ENCODE peak calls at places on chromosomes 6 and 20, in nine cellular contexts. G is GM12865, V is PC-9, L is omental fat pad, D is neural progenitor cell, H is IMR-90, T is endodermal cell, J is GM06990, A is glutamatergic neuron. W is an unnamed sample.
A peak's percentile ranks its signal among the peaks of the same experiment; 100 is the strongest.

GRCh38 chr6:22146581-22147468 is 150.0 kb downstream of the PRL start:
- DNase-seq in G (peak; percentile 26), V (no peak), L (no peak), D (no peak), H (no peak), T (peak; percentile 47), J (no peak), A (peak; percentile 44), W (peak; percentile 21)

GRCh38 chr20:13862245-13862644 is 77.4 kb downstream of the NDUFAF5 start:
- DNase-seq in G (no peak), V (no peak), L (no peak), D (no peak), H (no peak), T (no peak), J (no peak), A (no peak), W (no peak)

GRCh38 chr6:169725270-169726048 is 1.2 kb upstream of the PHF10 start:
- DNase-seq in G (peak; percentile 11), V (peak; percentile 77), L (peak; percentile 73), D (peak; percentile 92), H (peak; percentile 94), T (peak; percentile 82), J (no peak), A (peak; percentile 70), W (peak; percentile 84)

GRCh38 chr20:59820204-59821041 is 113.0 kb downstream of the SYCP2 start:
- DNase-seq in G (peak; percentile 9), V (peak; percentile 69), L (no peak), D (no peak), H (no peak), T (peak; percentile 31), J (no peak), A (no peak), W (no peak)

GRCh38 chr6:37033255-37033654 is 27.8 kb downstream of the FGD2 start:
- DNase-seq in G (no peak), V (no peak), L (no peak), D (no peak), H (peak; percentile 21), T (no peak), J (no peak), A (no peak), W (no peak)

GRCh38 chr6:2363211-2363610 is 117.8 kb upstream of the GMDS start:
- DNase-seq in G (no peak), V (no peak), L (no peak), D (no peak), H (peak; percentile 12), T (no peak), J (no peak), A (no peak), W (no peak)

GRCh38 chr20:16179919-16180318 is 393.3 kb downstream of the KIF16B start:
- DNase-seq in G (no peak), V (no peak), L (no peak), D (no peak), H (no peak), T (no peak), J (no peak), A (no peak), W (no peak)

GRCh38 chr20:18004389-18005031 is 35.7 kb downstream of the MGME1 start:
- DNase-seq in G (no peak), V (no peak), L (no peak), D (no peak), H (peak; percentile 68), T (no peak), J (no peak), A (no peak), W (peak; percentile 60)

GRCh38 chr6:161486326-161486725 is 212.5 kb upstream of the AGPAT4 start:
- DNase-seq in G (no peak), V (no peak), L (no peak), D (no peak), H (peak; percentile 30), T (peak; percentile 60), J (no peak), A (no peak), W (peak; percentile 66)

GRCh38 chr6:73579389-73579788 is 58.6 kb upstream of the EEF1A1 start:
- DNase-seq in G (peak; percentile 26), V (no peak), L (no peak), D (no peak), H (no peak), T (peak; percentile 71), J (peak; percentile 24), A (no peak), W (no peak)

GRCh38 chr20:61520761-61521460 is 268.9 kb downstream of the CDH4 start:
- DNase-seq in G (no peak), V (no peak), L (no peak), D (no peak), H (peak; percentile 89), T (no peak), J (no peak), A (peak; percentile 45), W (peak; percentile 31)

GRCh38 chr6:137105375-137105774 is 60.6 kb upstream of the IL20RA start:
- DNase-seq in G (peak; percentile 67), V (peak; percentile 44), L (no peak), D (no peak), H (no peak), T (no peak), J (no peak), A (no peak), W (no peak)

GRCh38 chr6:16964553-16965499 is 137.0 kb upstream of the STMND1 start:
- DNase-seq in G (peak; percentile 73), V (peak; percentile 77), L (peak; percentile 59), D (peak; percentile 87), H (peak; percentile 70), T (peak; percentile 96), J (peak; percentile 41), A (peak; percentile 85), W (peak; percentile 69)
- TF ChIP-seq CTCF in G (peak; percentile 93), V (peak; percentile 92), L (no peak), D (peak; percentile 95), H (peak; percentile 90), T (peak; percentile 97), J (peak; percentile 90), A (peak; percentile 90), W (peak; percentile 95)

GRCh38 chr6:34067814-34068213 is 78.1 kb downstream of the GRM4 start:
- DNase-seq in G (peak; percentile 32), V (no peak), L (no peak), D (no peak), H (no peak), T (peak; percentile 69), J (no peak), A (no peak), W (no peak)
- TF ChIP-seq CTCF in G (peak; percentile 40), V (no peak), L (no peak), D (peak; percentile 33), H (peak; percentile 11), T (peak; percentile 43), J (peak; percentile 63), A (no peak), W (no peak)

DNA sequence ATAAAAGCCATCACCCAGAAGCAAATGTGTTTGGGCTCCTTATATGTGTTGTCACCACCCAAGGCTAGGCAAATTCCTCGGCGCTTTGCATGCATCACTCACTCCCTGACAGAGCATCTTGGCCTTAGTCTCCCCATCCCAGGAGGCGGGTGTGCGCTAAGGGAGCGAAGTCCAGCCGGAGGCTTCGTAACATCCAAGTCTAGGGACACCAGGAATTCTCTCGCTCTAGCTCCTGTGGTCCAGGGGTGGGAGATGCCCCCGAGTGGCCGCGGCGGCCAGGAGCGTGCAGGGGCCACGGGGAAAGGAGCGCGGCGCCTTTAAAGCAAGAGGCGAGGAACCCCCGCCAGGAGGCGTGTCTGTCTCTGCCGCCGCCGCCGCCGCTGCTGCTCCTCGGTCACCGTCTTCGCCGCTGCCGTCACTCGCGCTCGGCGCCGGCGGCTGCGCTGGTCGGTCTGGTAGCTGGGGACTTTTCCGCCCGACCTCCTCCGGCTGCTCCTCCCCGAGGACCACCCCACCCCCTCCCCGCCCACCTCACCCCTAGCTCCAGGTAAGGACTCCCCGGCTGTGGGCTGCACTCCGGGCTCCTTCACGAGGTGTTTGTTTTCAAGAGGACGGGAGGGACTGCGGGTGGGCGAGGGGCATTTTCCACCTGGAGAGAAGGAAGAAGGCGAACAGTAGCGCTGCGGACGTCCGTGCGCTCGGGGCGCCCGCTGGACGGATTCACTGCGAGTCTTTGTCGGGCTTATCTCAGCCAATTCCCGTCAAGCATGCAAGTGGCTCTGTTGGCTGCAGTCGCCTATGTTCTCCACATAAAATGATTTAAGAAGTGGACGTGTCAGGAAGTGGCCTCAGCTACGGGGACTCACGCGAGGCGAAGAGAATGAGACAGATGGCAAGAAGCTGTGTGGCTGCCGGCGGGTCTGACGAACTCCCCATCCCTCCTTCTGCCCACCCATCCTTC is at the start of gene GRIK2:
- DNase-seq in G (peak; percentile 23), V (no peak), L (no peak), D (peak; percentile 86), H (peak; percentile 47), T (peak; percentile 89), J (no peak), A (peak; percentile 89), W (peak; percentile 33)
- TF ChIP-seq CTCF in G (no peak), V (peak; percentile 66), L (no peak), D (peak; percentile 48), H (peak; percentile 47), T (peak; percentile 63), J (peak; percentile 5), A (peak; percentile 74), W (peak; percentile 23)

DNA sequence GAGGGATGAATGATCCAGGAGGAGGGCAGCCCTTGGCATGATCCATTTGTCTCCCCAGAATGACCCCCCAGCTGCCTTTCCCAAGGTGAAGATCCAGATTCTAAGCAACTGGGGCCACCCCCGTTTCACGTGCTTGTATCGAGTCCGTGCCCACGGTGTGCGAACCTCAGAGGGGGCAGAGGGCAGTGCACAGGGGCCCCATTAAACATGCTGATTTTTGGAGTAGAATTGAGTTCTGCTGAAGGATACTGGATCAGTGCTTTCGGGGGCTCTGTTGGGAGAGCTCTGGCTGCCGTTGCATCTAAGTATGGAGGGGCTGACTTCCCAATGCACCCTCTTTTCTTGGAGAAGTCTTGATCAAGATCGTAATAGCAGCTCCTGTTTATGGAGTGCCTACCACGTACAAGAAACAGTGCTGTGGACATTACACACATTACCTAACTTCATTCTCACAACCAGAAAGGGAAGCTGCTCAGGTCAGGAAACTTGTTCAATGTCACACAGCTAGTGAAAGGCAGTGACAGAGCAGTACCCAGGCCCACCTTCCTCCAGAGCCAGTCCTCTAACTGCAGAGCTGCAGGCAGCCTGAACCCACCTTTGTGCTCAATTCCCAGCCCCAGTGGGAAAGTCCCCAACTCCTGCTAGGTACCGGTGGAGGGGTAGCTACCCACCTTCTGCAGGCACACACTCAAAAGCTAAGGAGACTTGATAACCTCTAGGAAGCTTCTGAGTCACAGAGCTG is 5.4 kb downstream of the SPAG4 start:
- DNase-seq in G (no peak), V (no peak), L (no peak), D (no peak), H (no peak), T (no peak), J (no peak), A (no peak), W (no peak)
- TF ChIP-seq CTCF in G (no peak), V (no peak), L (no peak), D (no peak), H (no peak), T (no peak), J (no peak), A (no peak), W (no peak)

W was measured in cardiac fibroblast.